ENCODE peak calls at places on chromosomes 5 and 9, in ten cellular contexts. T is CD4-positive, alpha-beta T cell; R is right atrium auricular region; M is cardiac muscle cell; C is mammary epithelial cell; Y is PC-9; S is testis; P is GM10248; X is right lobe of liver; A is epithelial cell of proximal tubule. B is an unnamed sample.
A peak's percentile ranks its signal among the peaks of the same experiment; 100 is the strongest.

GRCh38 chr9:107273634-107274033 is 9.4 kb upstream of the RAD23B start:
- DNase-seq in T (no peak), R (no peak), M (no peak), C (no peak), Y (no peak), S (no peak), P (no peak), X (no peak), A (no peak), B (no peak)

GRCh38 chr5:6154216-6154615 is 224.1 kb downstream of the MED10 start:
- DNase-seq in T (no peak), R (no peak), M (no peak), C (no peak), Y (no peak), S (no peak), P (no peak), X (no peak), A (no peak), B (no peak)

GRCh38 chr9:34430843-34431437 is 27.4 kb downstream of the FAM219A start:
- DNase-seq in T (no peak), R (peak; percentile 68), M (peak; percentile 86), C (peak; percentile 66), Y (peak; percentile 75), S (peak; percentile 56), P (peak; percentile 35), X (peak; percentile 79), A (peak; percentile 35), B (peak; percentile 34)

GRCh38 chr9:30198463-30199309 is 2185.8 kb upstream of the ACO1 start:
- DNase-seq in T (no peak), R (no peak), M (no peak), C (no peak), Y (no peak), S (no peak), P (no peak), X (no peak), A (no peak), B (no peak)

GRCh38 chr5:2985718-2986117 is 234.2 kb upstream of the IRX2 start:
- DNase-seq in T (no peak), R (no peak), M (no peak), C (no peak), Y (no peak), S (no peak), P (no peak), X (no peak), A (no peak), B (no peak)

GRCh38 chr5:80481019-80481893 is 6.6 kb upstream of the FAM151B start:
- DNase-seq in T (no peak), R (no peak), M (peak; percentile 78), C (peak; percentile 50), Y (peak; percentile 23), S (peak; percentile 32), P (peak; percentile 55), X (peak; percentile 66), A (no peak), B (peak; percentile 62)

GRCh38 chr5:146967646-146968045 is 89.1 kb upstream of the PPP2R2B start:
- DNase-seq in T (no peak), R (no peak), M (no peak), C (no peak), Y (no peak), S (no peak), P (no peak), X (no peak), A (no peak), B (no peak)

GRCh38 chr5:32538031-32538547 is 47.3 kb upstream of the SUB1 start:
- DNase-seq in T (peak; percentile 44), R (no peak), M (peak; percentile 49), C (no peak), Y (no peak), S (peak; percentile 61), P (peak; percentile 70), X (no peak), A (no peak), B (no peak)

GRCh38 chr9:82606761-82607382 is 456.1 kb downstream of the RASEF start:
- DNase-seq in T (no peak), R (no peak), M (peak; percentile 81), C (peak; percentile 35), Y (peak; percentile 37), S (peak; percentile 58), P (peak; percentile 8), X (peak; percentile 64), A (peak; percentile 27), B (peak; percentile 48)

GRCh38 chr5:149917073-149917676 is 27.4 kb downstream of the PDE6A start:
- DNase-seq in T (no peak), R (no peak), M (peak; percentile 27), C (peak; percentile 20), Y (peak; percentile 50), S (no peak), P (no peak), X (no peak), A (no peak), B (no peak)

GRCh38 chr9:23117621-23118020 is 671.0 kb downstream of the DMRTA1 start:
- DNase-seq in T (no peak), R (no peak), M (no peak), C (peak; percentile 6), Y (no peak), S (no peak), P (no peak), X (no peak), A (peak; percentile 33), B (no peak)

GRCh38 chr9:33265211-33265885 is 499 bp downstream of the CHMP5 start:
- DNase-seq in T (no peak), R (no peak), M (peak; percentile 2), C (peak; percentile 45), Y (no peak), S (no peak), P (no peak), X (no peak), A (no peak), B (no peak)

GRCh38 chr5:147303976-147304375 is 69.2 kb downstream of the STK32A start:
- DNase-seq in T (no peak), R (no peak), M (peak; percentile 56), C (peak; percentile 69), Y (peak; percentile 25), S (no peak), P (no peak), X (no peak), A (peak; percentile 85), B (peak; percentile 52)

GRCh38 chr9:135474915-135475314 is 4.7 kb upstream of the PPP1R26 start:
- DNase-seq in T (no peak), R (no peak), M (peak; percentile 21), C (no peak), Y (no peak), S (peak; percentile 43), P (no peak), X (no peak), A (no peak), B (no peak)

GRCh38 chr9:93239526-93239925 is 55.6 kb downstream of the WNK2 start:
- DNase-seq in T (no peak), R (no peak), M (no peak), C (no peak), Y (no peak), S (no peak), P (no peak), X (no peak), A (no peak), B (no peak)

GRCh38 chr5:132446621-132447020 is 44.0 kb downstream of the IRF1 start:
- DNase-seq in T (no peak), R (peak; percentile 87), M (peak; percentile 94), C (no peak), Y (peak; percentile 62), S (peak; percentile 91), P (no peak), X (peak; percentile 87), A (no peak), B (no peak)

GRCh38 chr9:92685022-92685421 is 15.1 kb upstream of the IPPK start:
- DNase-seq in T (no peak), R (peak; percentile 30), M (no peak), C (no peak), Y (no peak), S (no peak), P (no peak), X (no peak), A (no peak), B (no peak)

GRCh38 chr5:62354028-62354874 is 48.2 kb downstream of the KIF2A start:
- DNase-seq in T (no peak), R (no peak), M (peak; percentile 70), C (peak; percentile 40), Y (peak; percentile 7), S (peak; percentile 39), P (peak; percentile 44), X (no peak), A (peak; percentile 19), B (peak; percentile 45)

GRCh38 chr9:129178579-129178909 is 483 bp upstream of the IER5L start:
- DNase-seq in T (no peak), R (no peak), M (no peak), C (no peak), Y (no peak), S (no peak), P (no peak), X (no peak), A (no peak), B (peak; percentile 43)

DNA sequence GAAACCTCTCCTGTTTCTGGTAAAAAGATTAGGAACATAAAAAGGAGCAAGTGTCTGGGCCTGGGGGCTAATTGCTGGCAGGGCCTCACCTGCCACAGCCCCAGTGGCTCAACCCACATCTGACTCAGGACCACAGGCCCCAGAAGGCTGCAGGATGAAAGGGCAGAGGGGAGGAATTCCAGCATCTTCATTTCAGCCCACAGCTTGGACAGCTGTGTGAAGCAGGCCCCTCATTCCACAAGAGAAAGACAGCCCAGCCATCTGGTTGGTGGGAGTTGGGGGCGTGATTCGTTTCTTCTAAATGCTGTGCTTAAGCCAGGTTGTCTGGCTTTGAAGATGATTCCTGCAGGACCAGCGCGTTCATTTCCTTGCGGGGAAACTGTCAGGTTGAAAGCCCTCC is 29.1 kb downstream of the NKX2-5 start:
- DNase-seq in T (no peak), R (no peak), M (no peak), C (no peak), Y (no peak), S (no peak), P (no peak), X (no peak), A (no peak), B (no peak)
- TF ChIP-seq CTCF in T (no peak), R (no peak), M (no peak), C (no peak), Y (no peak), S (no peak), P (no peak), X (no peak), A (no peak), B (no peak)

GRCh38 chr5:171318026-171318425 is 9.0 kb downstream of the TLX3 start:
- DNase-seq in T (no peak), R (no peak), M (no peak), C (no peak), Y (no peak), S (no peak), P (no peak), X (no peak), A (no peak), B (no peak)
- TF ChIP-seq CTCF in T (no peak), R (no peak), M (no peak), C (no peak), Y (no peak), S (no peak), P (no peak), X (no peak), A (no peak), B (no peak)

GRCh38 chr9:89923961-89924504 is 319.2 kb downstream of the GADD45G start:
- DNase-seq in T (no peak), R (peak; percentile 55), M (no peak), C (no peak), Y (no peak), S (peak; percentile 51), P (no peak), X (peak; percentile 85), A (no peak), B (no peak)
- TF ChIP-seq CTCF in T (peak; percentile 20), R (no peak), M (no peak), C (no peak), Y (no peak), S (peak; percentile 19), P (no peak), X (peak; percentile 27), A (peak; percentile 16), B (no peak)

GRCh38 chr9:111909444-111909843 is 12.8 kb downstream of the UGCG start:
- DNase-seq in T (no peak), R (no peak), M (no peak), C (no peak), Y (no peak), S (no peak), P (no peak), X (no peak), A (no peak), B (no peak)
- TF ChIP-seq CTCF in T (no peak), R (no peak), M (no peak), C (no peak), Y (no peak), S (no peak), P (no peak), X (no peak), A (no peak), B (no peak)